ENCODE peak calls at places on chromosomes 4 and X, in eight cellular contexts. S, Z, G, X, V, T, C and N are unnamed samples.

GRCh38 chr4:142875117-142875516 is 29.0 kb upstream of the INPP4B start:
- DNase-seq in T (no peak), C (no peak), X (peak; percentile 10), Z (no peak), V (no peak), G (no peak), S (no peak), N (no peak)

GRCh38 chr4:125243835-125244397 is 70.8 kb upstream of the FAT4 start:
- DNase-seq in C (no peak), Z (no peak), S (no peak), G (no peak), T (no peak), V (no peak), X (no peak), N (no peak)

GRCh38 chrX:102712967-102713677 is 874 bp downstream of the GPRASP2 start:
- DNase-seq in V (peak; percentile 4), T (peak; percentile 55), G (peak; percentile 55), Z (peak; percentile 35), C (peak; percentile 54), S (peak; percentile 51), X (peak; percentile 59), N (no peak)

GRCh38 chr4:2812600-2812932 is 19.7 kb downstream of the SH3BP2 start:
- DNase-seq in Z (no peak), X (no peak), C (no peak), S (no peak), V (no peak), G (no peak), T (no peak), N (no peak)

GRCh38 chrX:129318375-129318774 is 204.9 kb downstream of the SMARCA1 start:
- DNase-seq in C (no peak), X (peak; percentile 27), S (no peak), T (no peak), Z (no peak), G (no peak), V (no peak), N (no peak)

GRCh38 chr4:127210877-127211276 is 421.9 kb upstream of the INTU start:
- DNase-seq in X (peak; percentile 31), G (peak; percentile 32), Z (peak; percentile 43), V (no peak), C (no peak), T (no peak), S (peak; percentile 17), N (no peak)

GRCh38 chr4:101078950-101079349 is 268.4 kb downstream of the PPP3CA start:
- DNase-seq in V (no peak), S (no peak), T (no peak), Z (no peak), X (no peak), G (no peak), C (no peak), N (no peak)

GRCh38 chr4:37383579-37384229 is 139.2 kb downstream of the NWD2 start:
- DNase-seq in G (no peak), T (peak; percentile 15), X (peak; percentile 41), V (no peak), C (peak; percentile 52), S (no peak), Z (no peak), N (peak; percentile 25)

GRCh38 chr4:149765630-149766029 is 50.0 kb downstream of the IQCM start:
- DNase-seq in C (no peak), Z (no peak), S (no peak), G (no peak), T (no peak), V (peak; percentile 52), X (no peak), N (no peak)

GRCh38 chr4:1898007-1898406 is 26.8 kb downstream of the NSD2 start:
- DNase-seq in Z (no peak), C (no peak), S (no peak), V (no peak), T (no peak), X (no peak), G (no peak), N (no peak)

GRCh38 chrX:149687991-149688390 is 23.9 kb upstream of the MAGEA11 start:
- DNase-seq in V (no peak), T (no peak), S (no peak), X (no peak), Z (no peak), G (no peak), C (no peak), N (no peak)

GRCh38 chr4:123233409-123233808 is 163.2 kb upstream of the SPRY1 start:
- DNase-seq in Z (no peak), X (peak; percentile 37), G (no peak), T (no peak), S (no peak), C (no peak), V (no peak), N (no peak)

GRCh38 chr4:6703786-6704185 is 5.9 kb downstream of the MRFAP1L1 start:
- DNase-seq in X (no peak), S (no peak), Z (no peak), V (no peak), C (no peak), T (no peak), G (no peak), N (no peak)

GRCh38 chrX:135985123-135985973 is at the start of gene SLC9A6:
- DNase-seq in G (peak; percentile 80), X (peak; percentile 72), V (peak; percentile 68), C (peak; percentile 66), Z (peak; percentile 69), S (peak; percentile 76), T (peak; percentile 81), N (no peak)

GRCh38 chr4:6894086-6894478 is 15.5 kb upstream of the TBC1D14 start:
- DNase-seq in S (no peak), T (peak; percentile 5), V (no peak), X (no peak), C (no peak), G (no peak), Z (no peak), N (no peak)

GRCh38 chr4:153684182-153685073 is at the start of gene TLR2:
- DNase-seq in T (peak; percentile 73), G (peak; percentile 70), C (peak; percentile 84), S (peak; percentile 56), Z (peak; percentile 70), V (peak; percentile 48), X (peak; percentile 14), N (peak; percentile 22)

GRCh38 chr4:33975996-33976395 is 2268.3 kb downstream of the ARAP2 start:
- DNase-seq in G (no peak), T (no peak), S (no peak), Z (no peak), X (no peak), C (no peak), V (no peak), N (no peak)

GRCh38 chrX:103520391-103520790 is 1.1 kb upstream of the RAB40A start:
- DNase-seq in V (peak; percentile 23), C (no peak), X (no peak), G (no peak), S (no peak), T (no peak), Z (no peak), N (no peak)

GRCh38 chr4:100816646-100817045 is 298.8 kb upstream of the EMCN start:
- DNase-seq in G (no peak), T (no peak), C (no peak), Z (no peak), V (no peak), S (no peak), X (peak; percentile 6), N (no peak)

GRCh38 chrX:115642304-115642703 is 81.3 kb downstream of the PLS3 start:
- DNase-seq in X (peak; percentile 18), T (no peak), V (no peak), G (no peak), C (no peak), Z (no peak), S (no peak), N (no peak)

GRCh38 chr4:152115794-152116193 is 355.0 kb upstream of the GATB start:
- DNase-seq in V (no peak), C (no peak), T (no peak), S (no peak), G (peak; percentile 32), Z (no peak), X (peak; percentile 95), N (no peak)
- H3K4me3 ChIP-seq in V (no peak overlapping the region), C (no peak overlapping the region), T (no peak overlapping the region), S (no peak overlapping the region), G (no peak overlapping the region), Z (no peak overlapping the region), X (no peak overlapping the region), N (no peak overlapping the region)

DNA sequence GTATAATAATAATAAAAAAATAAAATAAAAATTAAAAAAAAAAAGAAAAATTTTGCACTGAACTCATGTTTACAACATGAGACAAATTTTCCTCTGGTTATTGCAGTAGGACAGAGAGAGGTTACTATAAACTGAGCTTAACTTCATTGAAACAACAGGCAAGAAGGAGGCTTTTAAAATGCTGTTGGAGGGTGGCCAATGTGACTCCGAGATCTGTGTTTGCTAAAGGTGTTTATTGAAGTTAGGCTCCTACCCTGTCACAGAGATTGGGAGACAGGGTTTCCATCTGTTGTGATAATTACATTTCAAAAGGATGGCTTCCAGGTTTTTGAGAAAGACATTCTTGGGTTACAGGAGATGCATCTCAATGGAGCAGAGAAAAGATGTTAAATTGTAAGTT is 370.5 kb upstream of the HS3ST1 start:
- DNase-seq in X (no peak), V (no peak), G (no peak), T (peak; percentile 35), S (no peak), Z (no peak), C (no peak), N (no peak)
- H3K4me3 ChIP-seq in X (no peak overlapping the region), V (no peak overlapping the region), G (no peak overlapping the region), T (no peak overlapping the region), S (no peak overlapping the region), Z (no peak overlapping the region), C (no peak overlapping the region), N (no peak overlapping the region)

GRCh38 chr4:176883681-176884418 is 91.1 kb upstream of the VEGFC start:
- DNase-seq in Z (no peak), S (no peak), V (peak; percentile 96), C (no peak), G (no peak), T (no peak), X (no peak), N (no peak)
- H3K4me3 ChIP-seq in Z (no peak overlapping the region), S (no peak overlapping the region), V (peak overlapping the region; percentile 0), C (no peak overlapping the region), G (no peak overlapping the region), T (no peak overlapping the region), X (no peak overlapping the region), N (no peak overlapping the region)

GRCh38 chr4:182645511-182645910 is 271.7 kb downstream of the DCTD start:
- DNase-seq in C (no peak), Z (no peak), T (no peak), V (no peak), G (no peak), X (no peak), S (no peak), N (no peak)

GRCh38 chr4:182642831-182643230 is 274.4 kb downstream of the DCTD start:
- DNase-seq in X (peak; percentile 40), G (no peak), V (no peak), Z (no peak), T (no peak), S (no peak), C (no peak), N (no peak)

GRCh38 chr4:182644326-182645050 is 272.7 kb downstream of the DCTD start:
- DNase-seq in S (no peak), Z (no peak), V (no peak), X (no peak), T (no peak), C (no peak), G (no peak), N (no peak)

GRCh38 chr4:182647901-182648300 is 269.3 kb downstream of the DCTD start:
- DNase-seq in V (no peak), Z (no peak), G (no peak), X (no peak), T (no peak), S (no peak), C (no peak), N (no peak)

GRCh38 chr4:182643801-182644311 is 273.3 kb downstream of the DCTD start:
- DNase-seq in Z (peak; percentile 47), S (peak; percentile 14), G (peak; percentile 60), V (peak; percentile 33), C (no peak), X (no peak), T (no peak), N (no peak)
- H3K4me3 ChIP-seq in Z (no peak overlapping the region), S (no peak overlapping the region), G (no peak overlapping the region), V (no peak overlapping the region), C (no peak overlapping the region), X (no peak overlapping the region), T (no peak overlapping the region), N (no peak overlapping the region)